ENCODE peak calls at places on chromosomes 7 and 10, in four cellular contexts. One of them, this sample, is unnamed.

GRCh38 chr10:29329420-29329819 is 40.5 kb downstream of the LYZL1 start:
- DNase-seq in cardiac muscle cell: no peak
- DNase-seq in endothelial cell: no peak
- DNase-seq in lower leg skin: no peak
- DNase-seq in this sample: no peak

GRCh38 chr7:20998309-20998708 is 211.6 kb upstream of the SP8 start:
- DNase-seq in cardiac muscle cell: no peak
- DNase-seq in endothelial cell: no peak
- DNase-seq in lower leg skin: no peak
- DNase-seq in this sample: no peak

GRCh38 chr10:97123713-97124112 is 62.0 kb downstream of the SLIT1 start:
- DNase-seq in cardiac muscle cell: no peak
- DNase-seq in endothelial cell: no peak
- DNase-seq in lower leg skin: no peak
- DNase-seq in this sample: no peak

GRCh38 chr7:26705567-26705966 is 158.8 kb downstream of the SKAP2 start:
- DNase-seq in cardiac muscle cell: no peak
- DNase-seq in endothelial cell: no peak
- DNase-seq in lower leg skin: no peak
- DNase-seq in this sample: no peak

GRCh38 chr10:87619705-87620104 is 40.0 kb upstream of the PAPSS2 start:
- DNase-seq in cardiac muscle cell: no peak
- DNase-seq in endothelial cell: no peak
- DNase-seq in lower leg skin: no peak
- DNase-seq in this sample: no peak

GRCh38 chr10:36280886-36281499 is 638.9 kb upstream of the FZD8 start:
- DNase-seq in cardiac muscle cell: no peak
- DNase-seq in endothelial cell: no peak
- DNase-seq in lower leg skin: no peak
- DNase-seq in this sample: no peak

GRCh38 chr10:86958831-86959736 is 685 bp downstream of the SNCG start:
- DNase-seq in cardiac muscle cell: no peak
- DNase-seq in endothelial cell: no peak
- DNase-seq in lower leg skin: no peak
- DNase-seq in this sample: peak; percentile 29

GRCh38 chr7:786472-787255 is 45.6 kb upstream of the SUN1 start:
- DNase-seq in cardiac muscle cell: peak; percentile 80
- DNase-seq in endothelial cell: peak; percentile 85
- DNase-seq in lower leg skin: peak; percentile 65
- DNase-seq in this sample: no peak

GRCh38 chr7:72019436-72019835 is 392.7 kb downstream of the CALN1 start:
- DNase-seq in cardiac muscle cell: no peak
- DNase-seq in endothelial cell: no peak
- DNase-seq in lower leg skin: no peak
- DNase-seq in this sample: no peak

GRCh38 chr7:2444476-2444875 is 31.7 kb downstream of the GRIFIN start:
- DNase-seq in cardiac muscle cell: no peak
- DNase-seq in endothelial cell: no peak
- DNase-seq in lower leg skin: no peak
- DNase-seq in this sample: no peak

GRCh38 chr10:86585037-86585725 is 63.6 kb upstream of the WAPL start:
- DNase-seq in cardiac muscle cell: peak; percentile 82
- DNase-seq in endothelial cell: peak; percentile 79
- DNase-seq in lower leg skin: peak; percentile 38
- DNase-seq in this sample: peak; percentile 64

GRCh38 chr7:157399086-157399687 is 62.4 kb downstream of the DNAJB6 start:
- DNase-seq in cardiac muscle cell: no peak
- DNase-seq in endothelial cell: no peak
- DNase-seq in lower leg skin: no peak
- DNase-seq in this sample: no peak

GRCh38 chr7:952548-953441 is 1.7 kb downstream of the ADAP1 start:
- DNase-seq in cardiac muscle cell: no peak
- DNase-seq in endothelial cell: no peak
- DNase-seq in lower leg skin: no peak
- DNase-seq in this sample: peak; percentile 54

GRCh38 chr7:40948239-40948638 is 754.7 kb downstream of the INHBA start:
- DNase-seq in cardiac muscle cell: no peak
- DNase-seq in endothelial cell: no peak
- DNase-seq in lower leg skin: no peak
- DNase-seq in this sample: no peak

GRCh38 chr7:108283252-108283651 is 153.1 kb upstream of the LAMB4 start:
- DNase-seq in cardiac muscle cell: no peak
- DNase-seq in endothelial cell: no peak
- DNase-seq in lower leg skin: no peak
- DNase-seq in this sample: no peak

GRCh38 chr7:130333832-130334231 is 10.8 kb upstream of the CPA5 start:
- DNase-seq in cardiac muscle cell: no peak
- DNase-seq in endothelial cell: no peak
- DNase-seq in lower leg skin: no peak
- DNase-seq in this sample: no peak

GRCh38 chr7:130341882-130342281 is 2.7 kb upstream of the CPA5 start:
- DNase-seq in cardiac muscle cell: no peak
- DNase-seq in endothelial cell: no peak
- DNase-seq in lower leg skin: no peak
- DNase-seq in this sample: no peak

GRCh38 chr7:130338233-130338632 is 6.4 kb upstream of the CPA5 start:
- DNase-seq in cardiac muscle cell: no peak
- DNase-seq in endothelial cell: no peak
- DNase-seq in lower leg skin: no peak
- DNase-seq in this sample: no peak

GRCh38 chr7:130334274-130334673 is 10.3 kb upstream of the CPA5 start:
- DNase-seq in cardiac muscle cell: no peak
- DNase-seq in endothelial cell: no peak
- DNase-seq in lower leg skin: no peak
- DNase-seq in this sample: no peak

DNA sequence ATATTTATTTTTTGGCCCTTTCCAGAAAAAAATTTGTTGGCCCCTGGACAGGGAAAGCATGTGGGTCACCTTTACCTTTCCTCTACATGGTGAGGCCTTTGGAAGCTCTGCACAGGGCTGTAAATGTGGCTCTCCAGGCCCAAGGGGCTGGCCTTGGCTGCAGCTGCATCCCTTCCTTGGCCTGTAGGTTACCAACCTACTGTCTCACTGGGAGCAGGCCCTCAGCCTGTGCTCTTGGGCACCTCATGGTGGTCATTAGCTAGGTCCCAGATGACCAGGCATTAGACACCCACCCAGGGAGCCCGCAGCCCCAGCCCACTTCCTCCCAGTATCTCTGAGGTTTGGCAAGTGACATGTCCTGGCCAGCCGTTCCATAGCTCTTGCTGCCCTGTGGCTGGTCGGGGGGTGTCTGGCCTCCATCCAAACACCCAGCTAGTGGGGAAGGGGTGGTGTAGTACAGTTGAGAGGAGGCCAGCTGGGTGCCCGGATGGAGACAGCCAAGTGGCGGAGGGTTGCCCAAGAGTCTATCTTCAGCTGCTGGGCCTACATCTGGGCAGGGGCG is 7.1 kb upstream of the CPA5 start:
- DNase-seq in cardiac muscle cell: no peak
- DNase-seq in endothelial cell: no peak
- DNase-seq in lower leg skin: no peak
- DNase-seq in this sample: no peak
- TF ChIP-seq CTCF in cardiac muscle cell: no peak
- TF ChIP-seq CTCF in endothelial cell: no peak
- TF ChIP-seq CTCF in lower leg skin: no peak
- TF ChIP-seq CTCF in this sample: no peak

GRCh38 chr10:7408494-7409044 is 2.3 kb downstream of the SFMBT2 start:
- DNase-seq in cardiac muscle cell: peak; percentile 79
- DNase-seq in endothelial cell: peak; percentile 80
- DNase-seq in lower leg skin: no peak
- DNase-seq in this sample: no peak
- TF ChIP-seq CTCF in cardiac muscle cell: peak; percentile 39
- TF ChIP-seq CTCF in endothelial cell: peak; percentile 48
- TF ChIP-seq CTCF in lower leg skin: no peak
- TF ChIP-seq CTCF in this sample: peak; percentile 66

GRCh38 chr7:87316846-87317545 is 28.5 kb upstream of the CROT start:
- DNase-seq in cardiac muscle cell: no peak
- DNase-seq in endothelial cell: no peak
- DNase-seq in lower leg skin: peak; percentile 59
- DNase-seq in this sample: no peak

GRCh38 chr7:87316097-87316700 is 29.3 kb upstream of the CROT start:
- DNase-seq in cardiac muscle cell: no peak
- DNase-seq in endothelial cell: no peak
- DNase-seq in lower leg skin: no peak
- DNase-seq in this sample: no peak

GRCh38 chr7:87317691-87318245 is 27.7 kb upstream of the CROT start:
- DNase-seq in cardiac muscle cell: no peak
- DNase-seq in endothelial cell: no peak
- DNase-seq in lower leg skin: no peak
- DNase-seq in this sample: no peak

GRCh38 chr7:87318741-87319140 is 26.7 kb upstream of the CROT start:
- DNase-seq in cardiac muscle cell: peak; percentile 38
- DNase-seq in endothelial cell: no peak
- DNase-seq in lower leg skin: no peak
- DNase-seq in this sample: no peak
- TF ChIP-seq CTCF in cardiac muscle cell: no peak
- TF ChIP-seq CTCF in endothelial cell: no peak
- TF ChIP-seq CTCF in lower leg skin: no peak
- TF ChIP-seq CTCF in this sample: no peak

GRCh38 chr7:66310620-66311019 is 105.5 kb downstream of the TPST1 start:
- DNase-seq in cardiac muscle cell: no peak
- DNase-seq in endothelial cell: no peak
- DNase-seq in lower leg skin: no peak
- DNase-seq in this sample: no peak
- TF ChIP-seq CTCF in cardiac muscle cell: no peak
- TF ChIP-seq CTCF in endothelial cell: no peak
- TF ChIP-seq CTCF in lower leg skin: no peak
- TF ChIP-seq CTCF in this sample: no peak